ENCODE peak calls at places on chromosomes 1 and 21, in six cellular contexts. T is mucosa of descending colon; Q is effector memory CD4-positive, alpha-beta T cell; Y is dorsolateral prefrontal cortex; D is cardiac muscle cell; S is cardiac fibroblast. I is an unnamed sample.

GRCh38 chr1:116766616-116767469 is 12.6 kb downstream of the CD2 start:
- DNase-seq in T (no peak), Q (peak), Y (no peak), D (no peak), S (no peak), I (no peak)

GRCh38 chr1:222048030-222048632 is 306.2 kb upstream of the DUSP10 start:
- DNase-seq in T (no peak), Q (no peak), Y (no peak), D (no peak), S (peak), I (no peak)

GRCh38 chr1:36085686-36086526 is 2.0 kb downstream of the TEKT2 start:
- DNase-seq in T (no peak), Q (no peak), Y (no peak), D (no peak), S (no peak), I (no peak)

GRCh38 chr1:29022615-29023014 is 101.1 kb downstream of the TMEM200B start:
- DNase-seq in T (no peak), Q (no peak), Y (no peak), D (no peak), S (no peak), I (no peak)

GRCh38 chr1:58815680-58816071 is 31.8 kb upstream of the JUN start:
- DNase-seq in T (peak), Q (no peak), Y (no peak), D (no peak), S (no peak), I (no peak)

GRCh38 chr1:54409156-54410142 is 3.3 kb upstream of the SSBP3 start:
- DNase-seq in T (peak), Q (no peak), Y (no peak), D (no peak), S (no peak), I (no peak)

GRCh38 chr21:39097981-39098380 is 85.3 kb downstream of the PSMG1 start:
- DNase-seq in T (no peak), Q (no peak), Y (no peak), D (peak), S (no peak), I (no peak)

GRCh38 chr1:81780705-81781454 is 19.9 kb upstream of the ADGRL2 start:
- DNase-seq in T (no peak), Q (no peak), Y (no peak), D (no peak), S (no peak), I (no peak)

GRCh38 chr1:152110365-152110859 is 4.8 kb downstream of the TCHH start:
- DNase-seq in T (peak), Q (no peak), Y (peak), D (no peak), S (peak), I (peak)

GRCh38 chr1:103459385-103459784 is 66.1 kb upstream of the RNPC3 start:
- DNase-seq in T (no peak), Q (no peak), Y (no peak), D (no peak), S (peak), I (peak)

GRCh38 chr1:206486995-206487788 is 16.9 kb downstream of the IKBKE start:
- DNase-seq in T (no peak), Q (no peak), Y (no peak), D (peak), S (no peak), I (no peak)

GRCh38 chr1:235887676-235888075 is 21.0 kb upstream of the LYST start:
- DNase-seq in T (no peak), Q (no peak), Y (no peak), D (no peak), S (no peak), I (no peak)

GRCh38 chr1:54474500-54475235 is 68.5 kb upstream of the SSBP3 start:
- DNase-seq in T (peak), Q (no peak), Y (no peak), D (peak), S (no peak), I (no peak)

GRCh38 chr21:41762236-41762635 is 4.6 kb downstream of the RIPK4 start:
- DNase-seq in T (no peak), Q (no peak), Y (no peak), D (peak), S (no peak), I (no peak)
- H3K4me3 ChIP-seq in T (no peak), Q (no peak), Y (no peak), D (peak), S (no peak), I (no peak)

GRCh38 chr1:91879739-91880138 is 6.2 kb downstream of the TGFBR3 start:
- DNase-seq in T (no peak), Q (no peak), Y (no peak), D (no peak), S (no peak), I (no peak)
- H3K4me3 ChIP-seq in T (no peak), Q (no peak), Y (no peak), D (no peak), S (no peak), I (no peak)

DNA sequence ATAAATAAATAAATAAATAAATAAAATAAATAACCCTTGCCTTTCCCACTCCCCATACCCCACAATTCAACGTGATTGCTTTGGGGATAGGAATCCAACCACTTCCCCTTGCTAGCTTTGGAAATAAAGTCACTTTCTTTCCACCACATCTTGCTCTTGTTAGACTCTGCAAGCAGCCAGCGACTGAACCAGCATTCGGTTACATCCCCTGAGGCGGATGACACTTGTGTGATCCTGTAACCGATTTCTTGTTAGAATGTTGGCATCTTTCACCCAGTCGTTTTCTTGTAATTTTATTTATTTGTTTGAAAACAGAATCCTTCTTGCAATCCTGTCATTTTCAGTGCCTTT is 1.6 kb upstream of the IFNGR2 start:
- DNase-seq in T (no peak), Q (no peak), Y (no peak), D (no peak), S (no peak), I (no peak)
- H3K4me3 ChIP-seq in T (no peak), Q (no peak), Y (peak), D (no peak), S (no peak), I (no peak)

GRCh38 chr1:209805875-209806760 is at the start of gene IRF6:
- DNase-seq in T (peak), Q (peak), Y (no peak), D (peak), S (peak), I (no peak)
- H3K4me3 ChIP-seq in T (peak), Q (peak), Y (peak), D (peak), S (peak), I (peak)

DNA sequence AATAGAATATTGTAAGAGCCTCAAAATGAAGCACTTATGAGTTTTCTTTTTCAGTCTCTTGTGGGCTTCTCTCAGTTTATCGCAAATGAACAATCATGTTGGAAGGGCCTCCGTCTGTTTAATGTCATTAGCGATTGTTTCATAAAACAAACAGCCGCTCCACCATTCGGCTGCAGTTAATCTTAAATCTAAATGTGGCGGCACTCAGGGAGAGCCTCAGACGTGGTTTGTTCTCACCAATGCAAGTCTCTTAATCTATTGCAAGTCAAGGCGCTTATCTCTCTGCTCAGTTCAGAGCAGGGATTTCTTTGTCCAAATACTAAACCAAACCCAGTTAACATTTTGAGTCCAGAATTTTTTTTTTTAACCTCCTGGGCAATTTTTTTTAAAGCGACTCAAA is 35.0 kb upstream of the ESRRG start:
- DNase-seq in T (no peak), Q (no peak), Y (no peak), D (peak), S (no peak), I (no peak)
- H3K4me3 ChIP-seq in T (no peak), Q (no peak), Y (no peak), D (peak), S (no peak), I (no peak)

GRCh38 chr1:109807398-109807795 is 43.7 kb upstream of the EPS8L3 start:
- DNase-seq in T (no peak), Q (no peak), Y (no peak), D (no peak), S (no peak), I (no peak)

GRCh38 chr1:109806733-109807397 is 43.1 kb upstream of the EPS8L3 start:
- DNase-seq in T (no peak), Q (no peak), Y (no peak), D (no peak), S (no peak), I (no peak)

GRCh38 chr1:109808703-109809102 is 45.0 kb upstream of the EPS8L3 start:
- DNase-seq in T (no peak), Q (no peak), Y (no peak), D (no peak), S (no peak), I (no peak)

GRCh38 chr1:109805486-109806180 is 41.9 kb upstream of the EPS8L3 start:
- DNase-seq in T (no peak), Q (no peak), Y (no peak), D (no peak), S (no peak), I (no peak)

DNA sequence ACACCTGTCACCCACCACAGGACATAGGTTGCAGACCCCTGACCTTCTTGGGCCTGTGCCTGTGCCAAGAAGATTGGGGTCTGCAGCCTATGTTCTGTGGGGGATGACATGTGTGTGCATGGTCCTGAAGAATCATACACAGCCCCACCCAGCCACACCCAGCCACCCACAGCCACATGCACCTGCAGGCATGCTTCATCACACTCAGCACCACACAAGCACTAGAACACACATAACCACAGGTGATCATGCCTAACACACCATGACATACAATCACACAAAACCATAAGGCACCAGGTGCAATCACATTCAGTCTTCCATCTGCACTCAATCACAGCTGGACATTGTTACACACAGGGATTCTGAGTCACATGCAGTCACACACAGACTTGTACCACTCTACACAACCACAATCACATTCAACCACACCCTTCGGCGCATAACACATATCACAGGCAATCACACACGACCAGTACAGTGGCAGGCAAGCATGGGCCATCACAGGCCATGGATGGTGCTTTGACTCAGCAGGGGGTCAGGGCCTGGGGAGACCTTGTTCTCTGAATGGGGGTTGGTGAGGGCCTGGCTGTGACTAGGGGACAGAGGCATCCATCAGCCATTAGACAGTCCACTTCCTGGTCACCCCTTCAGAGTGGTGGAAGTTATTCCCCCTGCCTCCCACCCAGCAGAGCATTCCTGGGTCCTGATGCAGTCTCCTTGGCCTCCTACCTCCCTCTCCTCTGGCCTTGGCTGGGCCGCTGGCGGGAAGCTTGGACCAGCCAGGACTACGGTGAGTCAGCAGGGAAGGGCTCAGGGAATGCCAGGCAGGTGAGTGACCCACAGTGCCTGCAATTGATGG is 44.3 kb upstream of the EPS8L3 start:
- DNase-seq in T (no peak), Q (no peak), Y (no peak), D (no peak), S (no peak), I (no peak)
- H3K4me3 ChIP-seq in T (no peak), Q (no peak), Y (no peak), D (no peak), S (no peak), I (no peak)

DNA sequence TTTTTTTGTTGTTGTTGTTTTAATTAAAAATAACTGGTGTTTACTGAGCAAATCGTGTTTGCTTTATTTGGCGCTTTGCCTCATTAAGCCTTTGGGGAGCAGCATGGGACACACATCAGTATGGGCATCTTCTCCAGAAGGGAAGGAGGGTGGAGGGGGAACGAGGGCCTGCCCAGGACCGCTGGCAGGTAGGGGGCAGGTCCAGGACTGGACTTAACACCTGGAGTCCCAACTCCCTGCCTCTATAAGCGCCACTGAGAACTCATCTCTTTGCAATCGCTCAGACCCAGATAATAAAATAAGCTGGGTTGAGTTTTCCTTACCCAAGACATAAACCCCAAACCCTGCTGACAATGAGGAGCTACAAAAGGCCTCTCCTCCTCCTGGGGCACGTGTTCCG is 15.1 kb downstream of the ABCG1 start:
- DNase-seq in T (no peak), Q (no peak), Y (no peak), D (no peak), S (no peak), I (no peak)
- H3K4me3 ChIP-seq in T (no peak), Q (peak), Y (peak), D (no peak), S (no peak), I (no peak)

GRCh38 chr1:1344672-1345361 is 4.4 kb downstream of the DVL1 start:
- DNase-seq in T (no peak), Q (no peak), Y (no peak), D (peak), S (peak), I (no peak)
- H3K4me3 ChIP-seq in T (no peak), Q (no peak), Y (no peak), D (no peak), S (no peak), I (no peak)

DNA sequence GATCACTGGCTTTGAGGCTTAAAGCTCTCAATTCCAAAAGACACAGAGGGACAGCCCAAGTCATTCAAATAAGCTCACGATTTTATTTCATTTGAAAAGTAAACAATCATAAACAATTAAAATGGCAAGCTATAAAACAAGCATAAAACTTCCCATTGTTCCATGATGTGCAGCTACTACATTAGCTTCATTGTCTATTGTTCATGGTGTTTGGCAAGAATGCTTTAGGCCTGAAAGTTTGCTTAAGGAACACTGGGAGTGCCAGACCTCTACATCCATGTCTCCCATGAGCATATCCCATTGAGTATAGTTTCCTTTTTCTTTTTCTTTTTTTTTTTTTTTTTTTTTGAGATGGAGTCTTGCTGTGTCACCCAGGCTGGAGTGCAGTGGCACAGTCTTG is 286.1 kb upstream of the ESRRG start:
- DNase-seq in T (peak), Q (no peak), Y (no peak), D (no peak), S (no peak), I (no peak)
- H3K4me3 ChIP-seq in T (no peak), Q (no peak), Y (no peak), D (no peak), S (no peak), I (no peak)